ENCODE peak calls at places on chromosomes 12 and 14, in six cellular contexts. X, U, O, E, Z and T are unnamed samples.
A peak's percentile ranks its signal among the peaks of the same experiment; 100 is the strongest.

GRCh38 chr12:27504506-27504905 is 19.5 kb upstream of the PPFIBP1 start:
- DNase-seq in Z (no peak), X (no peak), E (no peak), U (no peak), O (no peak), T (no peak)

GRCh38 chr14:69346710-69347109 is 51.4 kb downstream of the ERH start:
- DNase-seq in X (peak; percentile 65), E (no peak), Z (no peak), U (peak; percentile 19), O (peak; percentile 61), T (no peak)

GRCh38 chr14:81412779-81413178 is 12.7 kb upstream of the STON2 start:
- DNase-seq in U (no peak), O (no peak), X (no peak), Z (no peak), E (no peak), T (no peak)

GRCh38 chr12:109385339-109386078 is 37.8 kb downstream of the MYO1H start:
- DNase-seq in X (peak; percentile 51), U (peak; percentile 58), E (peak; percentile 32), Z (no peak), O (peak; percentile 12), T (peak; percentile 65)

GRCh38 chr12:109393437-109394345 is 46.0 kb downstream of the MYO1H start:
- DNase-seq in E (peak; percentile 35), Z (no peak), U (peak; percentile 63), O (peak; percentile 76), X (peak; percentile 80), T (peak; percentile 75)

GRCh38 chr12:51632598-51632997 is 41.6 kb downstream of the SCN8A start:
- DNase-seq in U (no peak), E (no peak), Z (no peak), X (no peak), O (no peak), T (no peak)

GRCh38 chr14:72982146-72982708 is 44.7 kb downstream of the ZFYVE1 start:
- DNase-seq in U (no peak), O (no peak), E (no peak), X (no peak), Z (no peak), T (no peak)

GRCh38 chr12:52217223-52217622 is 15.8 kb upstream of the KRT7 start:
- DNase-seq in E (no peak), X (no peak), U (peak; percentile 44), O (no peak), Z (no peak), T (no peak)

GRCh38 chr14:71433303-71433702 is 498.9 kb upstream of the RGS6 start:
- DNase-seq in E (no peak), X (no peak), U (no peak), O (no peak), Z (no peak), T (no peak)

GRCh38 chr12:119383206-119383605 is 48.7 kb downstream of the CCDC60 start:
- DNase-seq in X (no peak), O (peak; percentile 55), U (no peak), E (no peak), Z (no peak), T (peak; percentile 16)
- TF ChIP-seq MYC in X (no peak), O (no peak), U (no peak), E (no peak), Z (no peak), T (no peak)

GRCh38 chr14:104341532-104342434 is 203.4 kb downstream of the KIF26A start:
- DNase-seq in O (peak; percentile 83), X (peak; percentile 81), Z (no peak), E (peak; percentile 64), U (peak; percentile 40), T (peak; percentile 25)
- TF ChIP-seq CTCF in O (peak; percentile 49), X (peak; percentile 48), Z (no peak), E (peak; percentile 71), U (peak; percentile 42), T (no peak)

GRCh38 chr12:39616251-39616650 is 3.4 kb downstream of the ABCD2 start:
- DNase-seq in X (no peak), E (no peak), U (no peak), O (no peak), Z (no peak), T (no peak)

GRCh38 chr12:39617887-39618286 is 1.7 kb downstream of the ABCD2 start:
- DNase-seq in Z (no peak), X (no peak), E (no peak), O (no peak), U (no peak), T (no peak)

GRCh38 chr12:39619316-39619659 is 315 bp downstream of the ABCD2 start:
- DNase-seq in E (no peak), U (no peak), O (no peak), X (no peak), Z (no peak), T (no peak)

GRCh38 chr12:39618701-39619100 is 902 bp downstream of the ABCD2 start:
- DNase-seq in Z (no peak), X (no peak), O (no peak), E (no peak), U (no peak), T (no peak)

DNA sequence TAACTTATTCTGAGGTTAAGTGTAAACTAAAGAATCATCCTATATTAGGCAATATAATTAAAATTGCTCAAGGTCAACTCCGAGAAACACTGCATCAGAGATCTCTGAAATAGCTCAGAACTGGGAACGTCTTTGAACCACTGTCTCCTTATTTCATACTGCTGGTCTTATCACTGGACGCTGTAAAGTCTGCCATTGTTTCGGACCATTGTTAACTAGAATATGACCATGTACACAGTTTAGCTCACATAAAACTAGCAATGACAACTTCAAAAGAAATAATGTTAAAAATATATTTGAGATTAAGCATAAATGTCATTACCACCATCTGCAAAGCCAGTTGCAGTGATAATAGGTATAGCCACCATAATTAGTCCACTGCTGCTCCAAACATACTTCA is 2.9 kb downstream of the ABCD2 start:
- DNase-seq in X (no peak), U (no peak), Z (no peak), E (no peak), O (no peak), T (no peak)
- TF ChIP-seq MYC in X (no peak), U (no peak), Z (no peak), E (no peak), O (no peak), T (no peak)

GRCh38 chr14:37340353-37340752 is 142.6 kb downstream of the MIPOL1 start:
- DNase-seq in Z (no peak), E (peak; percentile 39), O (no peak), U (no peak), X (no peak), T (no peak)
- TF ChIP-seq CTCF in Z (no peak), E (peak; percentile 64), O (peak; percentile 23), U (no peak), X (no peak), T (no peak)

DNA sequence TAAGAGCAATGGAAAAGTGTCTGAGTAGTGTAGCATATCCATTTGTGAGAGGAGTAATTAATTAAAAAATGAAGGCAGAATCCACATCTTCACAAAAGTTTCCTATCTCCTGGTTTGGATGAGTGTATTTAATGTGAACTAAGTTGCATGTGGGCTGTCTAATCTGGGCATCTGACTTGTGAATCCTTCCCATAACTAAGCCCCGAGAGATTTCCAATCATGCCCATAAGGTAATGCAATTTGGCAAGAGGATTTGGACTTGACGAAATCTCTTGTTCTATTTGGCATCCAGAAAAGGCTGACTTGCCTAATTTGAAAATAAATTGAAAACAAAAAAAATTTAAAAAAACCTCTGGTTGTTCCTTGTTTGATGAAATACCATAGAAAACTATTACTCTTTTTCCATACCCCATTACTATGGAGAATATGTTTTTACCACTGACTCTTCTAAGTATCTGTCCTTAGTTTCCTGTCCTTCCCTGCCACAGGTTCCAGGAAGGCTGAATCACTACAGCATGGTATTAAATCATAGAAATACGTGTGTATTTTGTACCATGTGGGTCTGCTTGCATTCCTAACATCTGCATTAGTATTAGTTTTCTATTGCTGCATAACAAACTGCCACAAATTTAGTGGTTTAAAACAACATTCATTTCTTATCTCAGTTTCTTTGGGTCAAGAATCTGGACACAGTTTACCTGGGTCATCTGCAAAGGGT is 48.4 kb downstream of the ETV6 start:
- DNase-seq in X (no peak), E (no peak), Z (no peak), U (peak; percentile 67), O (no peak), T (no peak)
- TF ChIP-seq MYC in X (no peak), E (no peak), Z (no peak), U (no peak), O (no peak), T (no peak)

GRCh38 chr12:57500213-57500612 is 12.3 kb downstream of the MARS1 start:
- DNase-seq in X (no peak), E (no peak), U (no peak), O (no peak), Z (no peak), T (no peak)

GRCh38 chr12:57497223-57498142 is 9.6 kb downstream of the MARS1 start:
- DNase-seq in X (no peak), E (no peak), U (no peak), O (no peak), Z (no peak), T (no peak)

GRCh38 chr12:57498571-57498970 is 10.7 kb downstream of the MARS1 start:
- DNase-seq in E (no peak), U (no peak), O (no peak), Z (no peak), X (no peak), T (no peak)

GRCh38 chr12:57496822-57497221 is 9.0 kb downstream of the MARS1 start:
- DNase-seq in U (no peak), Z (no peak), X (no peak), E (no peak), O (no peak), T (peak; percentile 28)

GRCh38 chr12:57498143-57498524 is 10.3 kb downstream of the MARS1 start:
- DNase-seq in U (no peak), X (no peak), E (no peak), O (no peak), Z (no peak), T (no peak)
- TF ChIP-seq CTCF in U (no peak), X (no peak), E (no peak), O (no peak), Z (no peak), T (no peak)

GRCh38 chr12:70540996-70541395 is 96.2 kb downstream of the PTPRB start:
- DNase-seq in U (no peak), O (no peak), X (no peak), Z (no peak), E (peak; percentile 22), T (no peak)

GRCh38 chr12:70534466-70534865 is 102.8 kb downstream of the PTPRB start:
- DNase-seq in O (no peak), X (no peak), U (no peak), E (no peak), Z (no peak), T (peak; percentile 8)

GRCh38 chr12:70536650-70537049 is 100.6 kb downstream of the PTPRB start:
- DNase-seq in Z (no peak), X (no peak), O (no peak), U (no peak), E (no peak), T (no peak)

GRCh38 chr12:70535896-70536374 is 101.3 kb downstream of the PTPRB start:
- DNase-seq in X (no peak), O (no peak), U (peak; percentile 69), E (peak; percentile 31), Z (no peak), T (no peak)
- TF ChIP-seq MYC in X (no peak), O (no peak), U (no peak), E (no peak), Z (no peak), T (no peak)